ENCODE peak calls at places on chromosomes 2 and 18, in eight cellular contexts. A, O, N, M, X, Y, C and Z are unnamed samples.

GRCh38 chr2:101387151-101387807 is at the start of gene CREG2:
- DNase-seq in A (peak), O (peak), N (peak), M (peak), X (peak), Y (peak), C (peak), Z (peak)

GRCh38 chr2:136874258-136874657 is 108.9 kb downstream of the THSD7B start:
- DNase-seq in A (peak), O (no peak), N (peak), M (no peak), X (no peak), Y (no peak), C (no peak), Z (no peak)

GRCh38 chr2:128642801-128643200 is 324.1 kb upstream of the HS6ST1 start:
- DNase-seq in A (no peak), O (peak), N (no peak), M (no peak), X (no peak), Y (no peak), C (no peak), Z (no peak)

GRCh38 chr2:174125151-174125550 is 123.2 kb downstream of the OLA1 start:
- DNase-seq in A (no peak), O (no peak), N (no peak), M (no peak), X (no peak), Y (no peak), C (no peak), Z (no peak)

GRCh38 chr2:151771599-151772358 is 37.5 kb upstream of the NEB start:
- DNase-seq in A (no peak), O (peak), N (no peak), M (no peak), X (peak), Y (no peak), C (peak), Z (no peak)

GRCh38 chr18:48002933-48003365 is 72.5 kb upstream of the SMAD2 start:
- DNase-seq in A (no peak), O (no peak), N (peak), M (no peak), X (peak), Y (no peak), C (peak), Z (peak)

GRCh38 chr2:181786371-181787228 is 104.9 kb upstream of the ITPRID2 start:
- DNase-seq in A (no peak), O (no peak), N (no peak), M (no peak), X (no peak), Y (no peak), C (no peak), Z (no peak)

GRCh38 chr2:233690444-233690843 is 2.2 kb upstream of the UGT1A6 start:
- DNase-seq in A (no peak), O (no peak), N (peak), M (no peak), X (peak), Y (no peak), C (no peak), Z (peak)

GRCh38 chr2:15242936-15243461 is 318.1 kb downstream of the NBAS start:
- DNase-seq in A (no peak), O (no peak), N (no peak), M (no peak), X (no peak), Y (peak), C (no peak), Z (no peak)

GRCh38 chr2:109157563-109158105 is 28.6 kb downstream of the SH3RF3 start:
- DNase-seq in A (no peak), O (no peak), N (no peak), M (no peak), X (no peak), Y (no peak), C (no peak), Z (no peak)

GRCh38 chr2:219398721-219399333 is 11.1 kb upstream of the DNPEP start:
- DNase-seq in A (peak), O (no peak), N (peak), M (no peak), X (peak), Y (no peak), C (peak), Z (no peak)

DNA sequence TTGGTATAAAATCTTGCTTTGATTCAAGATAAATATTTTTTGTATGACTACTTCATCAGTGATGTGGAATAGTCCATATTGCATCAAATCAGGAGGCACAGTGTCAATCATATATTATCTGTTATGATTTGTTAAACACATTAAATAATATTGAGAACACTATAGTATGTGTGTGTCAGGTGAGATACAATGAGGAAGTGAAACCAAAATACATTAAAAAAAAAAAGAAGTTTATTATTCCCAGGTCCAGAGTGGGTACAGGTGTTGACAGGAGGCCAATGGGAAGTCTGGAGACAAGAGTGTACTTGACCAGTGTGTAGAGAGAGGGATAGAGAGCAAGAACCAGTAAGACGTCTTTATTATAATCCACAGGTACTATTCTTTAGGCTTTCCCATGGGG is 292.6 kb downstream of the FSIP2 start:
- DNase-seq in A (no peak), O (no peak), N (no peak), M (no peak), X (no peak), Y (no peak), C (no peak), Z (no peak)
- H3K27ac ChIP-seq in A (no peak), O (no peak), N (no peak), M (no peak), X (no peak), Y (no peak), C (no peak), Z (no peak)

DNA sequence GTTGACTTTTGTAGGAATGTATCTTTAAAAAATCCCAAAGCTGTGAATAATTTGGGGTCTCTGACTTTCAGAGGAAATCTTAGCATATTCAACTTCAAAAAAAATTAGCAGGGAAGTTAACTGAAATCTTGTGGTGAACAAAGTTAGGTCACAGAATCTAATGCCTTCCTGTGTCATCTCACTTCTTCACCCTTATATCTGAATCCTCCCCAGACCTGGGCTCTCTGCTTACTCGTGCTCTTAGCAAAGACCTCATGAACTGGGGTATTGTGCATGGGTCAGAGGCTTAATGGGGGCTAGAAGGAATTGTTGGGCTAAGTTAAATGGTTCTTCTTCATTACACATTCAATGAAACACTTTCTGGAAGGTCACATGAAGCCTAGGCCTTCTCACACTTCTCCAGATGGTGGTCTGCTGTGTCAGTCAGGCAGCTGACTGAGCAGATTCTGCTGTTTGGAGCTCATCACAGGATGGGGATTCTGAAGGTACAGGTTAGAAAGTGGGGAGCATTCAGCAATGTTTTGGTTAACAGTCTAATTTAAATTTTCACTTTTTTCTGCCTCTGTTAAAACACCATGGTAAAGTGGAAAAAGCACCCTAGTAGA is 131.3 kb downstream of the SUCLG1 start:
- DNase-seq in A (no peak), O (no peak), N (no peak), M (no peak), X (no peak), Y (no peak), C (no peak), Z (no peak)
- H3K27ac ChIP-seq in A (no peak), O (no peak), N (no peak), M (no peak), X (no peak), Y (no peak), C (no peak), Z (no peak)

GRCh38 chr2:172440795-172441194 is 13.4 kb downstream of the ITGA6 start:
- DNase-seq in A (peak), O (no peak), N (peak), M (no peak), X (no peak), Y (no peak), C (no peak), Z (no peak)

GRCh38 chr2:172439509-172439860 is 12.1 kb downstream of the ITGA6 start:
- DNase-seq in A (no peak), O (no peak), N (no peak), M (no peak), X (no peak), Y (no peak), C (no peak), Z (no peak)

GRCh38 chr2:172438741-172439508 is 11.5 kb downstream of the ITGA6 start:
- DNase-seq in A (no peak), O (no peak), N (peak), M (no peak), X (peak), Y (no peak), C (no peak), Z (peak)

GRCh38 chr2:172438064-172438421 is 10.7 kb downstream of the ITGA6 start:
- DNase-seq in A (no peak), O (no peak), N (peak), M (no peak), X (peak), Y (no peak), C (no peak), Z (no peak)

GRCh38 chr2:172439911-172440310 is 12.5 kb downstream of the ITGA6 start:
- DNase-seq in A (no peak), O (no peak), N (no peak), M (no peak), X (no peak), Y (no peak), C (no peak), Z (no peak)
- H3K27ac ChIP-seq in A (peak), O (no peak), N (peak), M (no peak), X (no peak), Y (no peak), C (no peak), Z (peak)

DNA sequence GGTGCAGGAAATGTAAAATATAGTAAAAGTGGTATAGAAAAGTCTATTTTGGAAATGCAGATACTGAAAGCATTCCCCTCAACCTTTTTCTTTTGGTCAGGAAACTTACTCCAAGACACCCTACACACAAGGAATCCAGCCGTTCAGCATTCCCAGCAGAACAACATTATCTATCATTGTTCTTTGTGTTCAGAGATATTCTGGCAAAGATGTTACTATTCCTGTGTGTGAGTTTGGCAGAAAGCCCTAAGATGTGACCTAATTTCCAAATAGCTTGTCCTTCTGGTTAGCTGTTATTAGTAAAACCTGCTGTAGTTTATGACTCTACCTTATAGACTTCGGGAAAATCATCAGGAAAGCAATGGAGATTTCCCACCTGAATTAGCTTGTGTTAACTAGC is 78.1 kb upstream of the PELI1 start:
- DNase-seq in A (no peak), O (no peak), N (no peak), M (no peak), X (peak), Y (no peak), C (no peak), Z (no peak)
- H3K27ac ChIP-seq in A (peak), O (peak), N (no peak), M (no peak), X (no peak), Y (no peak), C (no peak), Z (no peak)

GRCh38 chr18:61869631-61870030 is 23.2 kb downstream of the RNF152 start:
- DNase-seq in A (no peak), O (no peak), N (no peak), M (no peak), X (peak), Y (no peak), C (no peak), Z (no peak)
- H3K27ac ChIP-seq in A (peak), O (no peak), N (no peak), M (no peak), X (no peak), Y (no peak), C (no peak), Z (no peak)

DNA sequence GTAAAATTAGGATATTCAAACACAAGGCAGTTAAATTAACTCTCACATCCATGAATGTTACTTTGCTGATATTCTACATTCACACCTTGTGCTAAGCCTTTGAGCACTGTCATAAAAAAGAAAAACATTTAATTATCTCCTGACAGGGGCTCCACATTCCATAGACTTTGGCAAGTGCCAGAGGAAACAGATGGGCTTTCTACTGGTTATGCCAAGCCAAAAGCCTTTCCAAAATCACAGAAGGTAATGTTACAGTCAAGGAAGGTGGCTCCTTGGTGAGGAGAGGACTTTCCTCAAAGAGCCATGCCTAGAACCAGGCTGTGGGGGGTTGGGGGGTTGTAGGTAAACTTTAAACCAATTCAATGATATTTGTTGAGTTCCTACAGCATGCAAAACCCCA is 12.4 kb downstream of the MYO5B start:
- DNase-seq in A (no peak), O (no peak), N (no peak), M (no peak), X (no peak), Y (no peak), C (no peak), Z (no peak)
- H3K27ac ChIP-seq in A (no peak), O (no peak), N (no peak), M (no peak), X (no peak), Y (no peak), C (no peak), Z (no peak)

DNA sequence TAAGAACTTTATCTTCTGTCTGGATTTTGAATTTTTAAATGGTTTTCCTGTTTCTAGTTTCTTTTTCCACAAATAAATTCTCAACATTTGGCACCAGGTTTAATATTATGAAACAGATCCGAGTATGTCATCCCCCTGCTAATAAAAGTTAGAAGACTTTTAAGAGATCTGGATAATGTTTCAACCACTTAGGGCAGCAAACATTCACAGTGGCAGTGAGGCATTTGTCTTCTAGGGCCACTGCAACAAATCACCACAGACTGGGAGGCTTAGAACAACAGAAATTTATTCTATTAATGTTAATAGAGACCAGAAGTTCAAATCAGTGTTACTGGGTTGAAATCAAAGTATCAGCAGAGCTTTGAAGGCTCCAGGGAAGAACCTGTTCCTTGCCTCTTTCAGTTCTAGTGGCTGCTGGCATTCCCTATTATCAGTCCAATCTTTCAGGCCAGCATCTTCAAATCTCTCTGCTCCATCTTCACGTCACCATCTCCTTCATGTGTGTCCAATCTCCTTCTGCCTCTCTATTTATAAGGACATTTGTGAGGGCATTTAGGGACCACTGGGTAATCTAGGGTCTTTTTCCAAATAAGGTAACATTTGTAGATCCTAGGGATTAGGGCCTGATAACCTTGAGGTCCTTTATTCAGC is 23.4 kb downstream of the ACSL3 start:
- DNase-seq in A (no peak), O (no peak), N (no peak), M (no peak), X (no peak), Y (no peak), C (no peak), Z (no peak)
- H3K27ac ChIP-seq in A (no peak), O (peak), N (peak), M (no peak), X (no peak), Y (no peak), C (peak), Z (no peak)